ENCODE peak calls at places on chromosomes 6 and 20, in seven cellular contexts. Q, T, O, E, R, D and G are unnamed samples.
A peak's percentile ranks its signal among the peaks of the same experiment; 100 is the strongest.

GRCh38 chr6:130843575-130844320 is 16.5 kb downstream of the SMLR1 start:
- DNase-seq in Q (no peak), T (no peak), O (peak; percentile 50), E (peak; percentile 55), R (no peak), D (peak; percentile 27), G (no peak)

GRCh38 chr6:15430181-15430580 is 184.3 kb downstream of the JARID2 start:
- DNase-seq in Q (no peak), T (no peak), O (no peak), E (no peak), R (no peak), D (no peak), G (no peak)

GRCh38 chr6:165762876-165763275 is 99.8 kb upstream of the PDE10A start:
- DNase-seq in Q (no peak), T (no peak), O (no peak), E (no peak), R (no peak), D (no peak), G (no peak)

GRCh38 chr6:5481024-5481423 is 219.7 kb downstream of the FARS2 start:
- DNase-seq in Q (no peak), T (no peak), O (no peak), E (no peak), R (no peak), D (no peak), G (no peak)

GRCh38 chr6:139590206-139590605 is 215.8 kb upstream of the CITED2 start:
- DNase-seq in Q (no peak), T (no peak), O (no peak), E (no peak), R (peak; percentile 53), D (no peak), G (peak; percentile 44)

GRCh38 chr6:81166770-81167169 is 585.7 kb downstream of the TENT5A start:
- DNase-seq in Q (no peak), T (no peak), O (peak; percentile 15), E (peak; percentile 4), R (no peak), D (no peak), G (no peak)

GRCh38 chr20:25397081-25397480 is 6.4 kb upstream of the ABHD12 start:
- DNase-seq in Q (no peak), T (no peak), O (no peak), E (peak; percentile 21), R (no peak), D (no peak), G (no peak)

GRCh38 chr6:8085053-8085511 is 17.3 kb downstream of the EEF1E1 start:
- DNase-seq in Q (no peak), T (peak; percentile 80), O (peak; percentile 76), E (no peak), R (peak; percentile 37), D (peak; percentile 20), G (peak; percentile 71)

GRCh38 chr6:30787954-30788353 is 43.6 kb upstream of the IER3 start:
- DNase-seq in Q (no peak), T (no peak), O (peak; percentile 43), E (no peak), R (no peak), D (peak; percentile 36), G (no peak)

GRCh38 chr6:170294813-170295518 is 4.1 kb upstream of the DLL1 start:
- DNase-seq in Q (no peak), T (no peak), O (no peak), E (no peak), R (no peak), D (no peak), G (no peak)

GRCh38 chr20:57717797-57718196 is 8.0 kb upstream of the PMEPA1 start:
- DNase-seq in Q (no peak), T (no peak), O (no peak), E (no peak), R (no peak), D (no peak), G (peak; percentile 67)

GRCh38 chr20:60715172-60715571 is 536.9 kb upstream of the CDH4 start:
- DNase-seq in Q (no peak), T (no peak), O (no peak), E (no peak), R (no peak), D (no peak), G (no peak)

DNA sequence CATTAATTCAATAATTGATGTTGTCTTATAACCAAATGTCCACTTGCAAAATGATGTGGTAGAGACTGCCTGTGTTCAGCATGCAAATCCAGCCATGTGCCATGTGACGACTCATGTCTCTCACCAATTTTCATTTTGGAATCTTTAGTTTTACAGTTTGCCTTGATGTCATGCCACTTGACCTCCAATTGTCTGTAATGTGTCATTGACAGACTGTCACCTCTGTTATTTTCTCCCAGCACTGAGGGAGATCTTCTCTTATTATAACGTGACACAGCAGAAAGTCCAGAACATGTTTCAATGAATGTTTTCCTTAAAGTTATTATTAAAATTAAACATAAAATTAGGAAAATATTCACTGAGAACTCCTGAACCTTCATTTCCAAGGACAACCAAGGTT is 56.7 kb downstream of the LAMA4 start:
- DNase-seq in Q (no peak), T (no peak), O (no peak), E (no peak), R (no peak), D (no peak), G (no peak)
- TF ChIP-seq CTCF in Q (no peak), T (no peak), O (no peak), E (no peak), R (no peak), D (no peak), G (no peak)

GRCh38 chr20:31440012-31440659 is at the start of gene DEFB123:
- DNase-seq in Q (no peak), T (no peak), O (no peak), E (no peak), R (no peak), D (no peak), G (peak; percentile 18)
- TF ChIP-seq CTCF in Q (no peak), T (no peak), O (peak; percentile 20), E (peak; percentile 37), R (no peak), D (no peak), G (peak; percentile 33)

GRCh38 chr6:37714836-37715425 is 17.2 kb upstream of the MDGA1 start:
- DNase-seq in Q (no peak), T (no peak), O (no peak), E (no peak), R (no peak), D (no peak), G (no peak)
- TF ChIP-seq CTCF in Q (no peak), T (no peak), O (no peak), E (no peak), R (no peak), D (no peak), G (no peak)

GRCh38 chr20:44911264-44911921 is 1.5 kb downstream of the PABPC1L start:
- DNase-seq in Q (peak; percentile 68), T (peak; percentile 85), O (no peak), E (peak; percentile 72), R (peak; percentile 67), D (peak; percentile 18), G (peak; percentile 91)
- TF ChIP-seq CTCF in Q (peak; percentile 11), T (peak; percentile 66), O (peak; percentile 53), E (peak; percentile 58), R (no peak), D (no peak), G (peak; percentile 66)

GRCh38 chr6:158506577-158506976 is 53.3 kb upstream of the TMEM181 start:
- DNase-seq in Q (no peak), T (no peak), O (no peak), E (no peak), R (no peak), D (no peak), G (no peak)
- TF ChIP-seq CTCF in Q (no peak), T (no peak), O (peak; percentile 45), E (no peak), R (no peak), D (no peak), G (no peak)

GRCh38 chr6:43009124-43009523 is 4.6 kb downstream of the MEA1 start:
- DNase-seq in Q (no peak), T (no peak), O (no peak), E (peak; percentile 57), R (peak; percentile 34), D (no peak), G (peak; percentile 68)
- TF ChIP-seq CTCF in Q (no peak), T (peak; percentile 30), O (peak; percentile 60), E (peak; percentile 46), R (no peak), D (no peak), G (peak; percentile 68)

GRCh38 chr6:28885149-28885738 is 38.5 kb downstream of the TRIM27 start:
- DNase-seq in Q (no peak), T (no peak), O (no peak), E (no peak), R (no peak), D (no peak), G (no peak)
- TF ChIP-seq CTCF in Q (no peak), T (no peak), O (no peak), E (no peak), R (no peak), D (no peak), G (no peak)

GRCh38 chr20:44734938-44735337 is 10.7 kb upstream of the KCNK15 start:
- DNase-seq in Q (no peak), T (no peak), O (no peak), E (no peak), R (no peak), D (no peak), G (peak; percentile 55)
- TF ChIP-seq CTCF in Q (no peak), T (no peak), O (no peak), E (no peak), R (no peak), D (no peak), G (peak; percentile 41)

GRCh38 chr6:45714795-45715507 is 300.7 kb downstream of the CLIC5 start:
- DNase-seq in Q (peak; percentile 72), T (peak; percentile 51), O (peak; percentile 86), E (peak; percentile 83), R (peak; percentile 42), D (peak; percentile 65), G (peak; percentile 61)
- TF ChIP-seq CTCF in Q (peak; percentile 37), T (peak; percentile 77), O (peak; percentile 90), E (peak; percentile 76), R (no peak), D (peak; percentile 78), G (peak; percentile 54)